ENCODE peak calls at places on chromosomes 16 and 17, in five cellular contexts. A is Peyer's patch, B is body of pancreas, J is stomach, E is upper lobe of left lung. O is an unnamed sample.

GRCh38 chr17:31857920-31858646 is 961 bp downstream of the COPRS start:
- DNase-seq in A (no peak), B (no peak), J (no peak), E (no peak), O (no peak)

GRCh38 chr17:37774508-37774907 is 29.6 kb upstream of the HNF1B start:
- DNase-seq in A (peak; percentile 40), B (no peak), J (no peak), E (no peak), O (no peak)

GRCh38 chr17:82110298-82110697 is 12.3 kb upstream of the FASN start:
- DNase-seq in A (no peak), B (no peak), J (no peak), E (no peak), O (no peak)

GRCh38 chr16:4347765-4348509 is 3.2 kb downstream of the PAM16 start:
- DNase-seq in A (no peak), B (no peak), J (peak; percentile 51), E (no peak), O (no peak)

GRCh38 chr17:7383371-7383741 is 2.5 kb downstream of the TNK1 start:
- DNase-seq in A (no peak), B (no peak), J (no peak), E (peak; percentile 51), O (no peak)

GRCh38 chr16:56019274-56019673 is 144.1 kb upstream of the CES5A start:
- DNase-seq in A (no peak), B (no peak), J (no peak), E (no peak), O (no peak)

GRCh38 chr17:4127555-4127954 is 15.3 kb downstream of the ZZEF1 start:
- DNase-seq in A (no peak), B (no peak), J (no peak), E (no peak), O (no peak)

GRCh38 chr17:16100737-16101400 is 101.2 kb downstream of the TTC19 start:
- DNase-seq in A (no peak), B (no peak), J (peak; percentile 29), E (no peak), O (no peak)

GRCh38 chr17:80204626-80205468 is 15.3 kb downstream of the SGSH start:
- DNase-seq in A (no peak), B (no peak), J (no peak), E (peak; percentile 74), O (no peak)

DNA sequence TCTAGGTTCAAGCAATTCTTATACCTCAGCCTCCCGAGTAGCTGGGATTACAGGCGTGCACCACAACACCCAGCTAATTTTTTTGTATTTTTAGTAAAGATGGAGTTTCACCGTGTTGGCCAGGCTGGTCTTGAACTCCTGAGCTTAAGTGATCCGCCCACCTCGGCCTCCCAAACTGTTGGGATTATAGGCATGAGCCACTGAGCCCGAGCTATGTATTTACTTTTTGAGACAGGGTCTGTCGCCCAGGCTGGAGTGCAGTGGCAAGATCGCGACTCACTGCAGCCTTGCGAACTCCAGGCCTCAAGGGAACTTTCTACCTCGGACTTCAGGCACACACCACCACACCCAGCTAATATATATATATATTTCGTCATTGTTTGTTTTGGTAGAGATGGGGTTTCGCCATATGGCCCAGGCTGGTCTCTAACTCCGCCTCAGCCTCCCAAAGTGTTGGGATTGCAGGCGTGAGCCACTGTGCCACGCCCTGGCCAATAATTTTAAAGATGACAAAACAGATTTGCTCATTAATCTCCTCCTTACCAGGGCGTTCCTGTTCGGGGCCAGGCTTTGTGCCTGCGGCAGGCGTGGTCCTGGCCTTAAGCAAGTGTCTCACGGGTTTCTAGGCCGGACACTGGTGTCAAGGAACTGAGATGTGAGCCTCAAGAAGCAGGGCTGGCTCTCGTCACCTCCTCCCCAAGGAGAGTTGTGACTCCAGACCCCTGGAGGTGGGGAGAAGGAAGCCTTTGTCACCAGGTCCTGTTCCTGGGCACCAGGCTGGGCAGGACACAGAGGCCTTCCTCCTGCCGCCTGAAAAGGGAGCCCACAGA is 4.3 kb upstream of the NPW start:
- DNase-seq in A (no peak), B (no peak), J (peak; percentile 61), E (peak; percentile 64), O (no peak)
- TF ChIP-seq POLR2A in A (no peak), B (no peak), J (no peak), E (peak; percentile 15), O (no peak)

GRCh38 chr17:1486802-1487695 is 5.4 kb downstream of the MYO1C start:
- DNase-seq in A (peak; percentile 78), B (peak; percentile 56), J (peak; percentile 90), E (peak; percentile 95), O (peak; percentile 88)
- H3K4me3 ChIP-seq in A (peak overlapping the region; percentile 88), B (no peak overlapping the region), J (peak overlapping the region; percentile 72), E (peak overlapping the region; percentile 84), O (no peak overlapping the region)

DNA sequence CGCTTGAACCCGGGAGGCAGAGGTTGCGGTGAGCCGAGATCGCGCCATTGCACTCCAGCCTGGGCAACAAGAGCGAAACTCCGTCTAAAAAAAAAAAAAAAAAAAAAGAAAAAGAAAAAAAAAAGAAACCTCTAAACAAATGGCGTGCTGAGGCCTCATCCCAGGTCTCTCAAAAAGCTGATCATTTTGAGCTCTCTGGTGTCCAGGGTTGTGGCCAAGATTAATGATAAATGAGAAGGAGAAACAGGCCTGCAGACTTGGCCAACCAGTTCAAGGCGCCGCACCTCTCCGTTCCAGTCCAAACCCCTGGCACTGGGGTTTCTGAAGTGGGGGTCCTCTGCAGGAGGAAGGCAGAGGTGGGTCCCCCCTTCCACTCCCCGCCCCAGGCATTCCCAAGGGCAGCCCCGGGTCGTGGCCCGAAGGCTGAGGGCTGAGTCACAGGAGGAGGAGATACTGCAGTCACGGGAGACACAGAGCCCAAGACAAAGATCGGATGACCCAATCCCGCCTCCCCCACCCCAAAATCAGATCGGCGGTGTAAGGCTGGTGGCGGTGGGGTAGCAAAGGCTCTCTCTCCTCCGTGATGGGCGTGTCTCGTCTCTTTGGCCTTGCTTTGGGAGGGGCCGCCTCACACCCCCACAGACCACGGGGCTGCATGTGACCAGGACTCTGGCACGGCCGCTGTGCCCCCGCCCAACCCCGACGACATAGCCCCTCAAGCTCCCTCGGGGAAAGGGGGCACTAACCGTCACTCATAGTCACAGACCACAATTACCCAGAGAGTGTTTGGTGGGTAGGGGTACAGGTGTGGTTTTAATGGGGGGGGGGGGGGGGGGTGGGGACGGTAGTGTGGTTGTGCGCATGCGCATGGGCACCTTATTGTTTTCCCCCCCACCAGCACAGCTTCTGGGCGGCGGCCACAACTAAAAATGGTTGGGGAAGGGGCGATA is 1.1 kb downstream of the VAT1 start:
- DNase-seq in A (peak; percentile 51), B (peak; percentile 55), J (peak; percentile 34), E (peak; percentile 90), O (peak; percentile 87)
- TF ChIP-seq POLR2A in A (no peak), B (peak; percentile 18), J (no peak), E (peak; percentile 30), O (no peak)

GRCh38 chr17:18185832-18186231 is 2.2 kb downstream of the ALKBH5 start:
- DNase-seq in A (no peak), B (peak; percentile 26), J (no peak), E (no peak), O (no peak)

GRCh38 chr17:18186271-18186982 is 2.8 kb downstream of the ALKBH5 start:
- DNase-seq in A (no peak), B (no peak), J (no peak), E (no peak), O (no peak)

GRCh38 chr17:18190629-18191028 is 7.0 kb downstream of the ALKBH5 start:
- DNase-seq in A (no peak), B (no peak), J (no peak), E (no peak), O (no peak)

GRCh38 chr17:18187226-18187625 is 3.6 kb downstream of the ALKBH5 start:
- DNase-seq in A (no peak), B (no peak), J (no peak), E (no peak), O (no peak)

DNA sequence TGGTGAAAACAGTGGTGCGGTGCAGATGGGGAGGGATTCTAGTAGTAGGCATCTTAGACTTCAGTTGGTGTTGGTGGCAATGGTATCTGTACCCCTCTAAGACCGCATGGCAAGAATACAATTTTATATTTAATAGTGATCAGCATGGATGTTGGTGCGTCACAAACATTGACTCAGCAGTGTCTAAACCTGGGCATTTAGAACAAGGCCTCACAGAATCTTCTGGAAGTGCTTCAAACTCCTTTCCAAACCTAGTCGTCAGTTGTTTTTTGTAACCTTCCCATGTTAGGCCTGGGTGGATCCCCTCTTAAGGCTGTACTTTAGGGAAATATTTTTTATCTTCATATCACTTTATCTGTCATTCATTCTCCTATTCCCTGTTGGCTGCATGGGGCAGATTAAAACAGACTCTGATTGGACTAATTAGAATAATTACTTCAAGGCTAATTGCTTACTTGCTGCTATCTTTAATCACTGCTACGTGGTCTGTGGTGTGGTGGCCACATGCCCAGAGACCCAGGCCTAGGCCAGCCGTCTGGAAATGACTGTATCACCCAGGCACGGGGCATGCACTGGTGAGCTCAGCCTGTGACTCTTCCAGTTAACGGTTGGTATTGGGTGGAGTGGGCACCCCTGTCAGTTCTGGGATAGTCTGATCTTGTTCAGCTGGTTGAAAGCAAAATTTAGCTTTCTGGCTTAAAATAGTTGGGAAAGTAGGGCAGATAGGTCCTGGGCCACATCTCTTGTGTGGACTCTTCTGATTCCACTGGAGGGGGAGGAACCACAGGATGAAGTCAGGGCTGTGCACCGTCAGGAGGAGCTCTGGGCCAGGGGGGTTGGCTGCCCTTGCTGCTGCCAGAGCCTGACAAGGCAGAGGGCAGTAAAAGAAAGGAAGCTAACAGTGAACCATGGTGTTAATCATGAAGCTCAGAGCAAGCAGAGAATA is 4.5 kb downstream of the ALKBH5 start:
- DNase-seq in A (no peak), B (no peak), J (no peak), E (no peak), O (no peak)
- H3K4me3 ChIP-seq in A (peak overlapping the region; percentile 89), B (no peak overlapping the region), J (peak overlapping the region; percentile 97), E (peak overlapping the region; percentile 88), O (no peak overlapping the region)

DNA sequence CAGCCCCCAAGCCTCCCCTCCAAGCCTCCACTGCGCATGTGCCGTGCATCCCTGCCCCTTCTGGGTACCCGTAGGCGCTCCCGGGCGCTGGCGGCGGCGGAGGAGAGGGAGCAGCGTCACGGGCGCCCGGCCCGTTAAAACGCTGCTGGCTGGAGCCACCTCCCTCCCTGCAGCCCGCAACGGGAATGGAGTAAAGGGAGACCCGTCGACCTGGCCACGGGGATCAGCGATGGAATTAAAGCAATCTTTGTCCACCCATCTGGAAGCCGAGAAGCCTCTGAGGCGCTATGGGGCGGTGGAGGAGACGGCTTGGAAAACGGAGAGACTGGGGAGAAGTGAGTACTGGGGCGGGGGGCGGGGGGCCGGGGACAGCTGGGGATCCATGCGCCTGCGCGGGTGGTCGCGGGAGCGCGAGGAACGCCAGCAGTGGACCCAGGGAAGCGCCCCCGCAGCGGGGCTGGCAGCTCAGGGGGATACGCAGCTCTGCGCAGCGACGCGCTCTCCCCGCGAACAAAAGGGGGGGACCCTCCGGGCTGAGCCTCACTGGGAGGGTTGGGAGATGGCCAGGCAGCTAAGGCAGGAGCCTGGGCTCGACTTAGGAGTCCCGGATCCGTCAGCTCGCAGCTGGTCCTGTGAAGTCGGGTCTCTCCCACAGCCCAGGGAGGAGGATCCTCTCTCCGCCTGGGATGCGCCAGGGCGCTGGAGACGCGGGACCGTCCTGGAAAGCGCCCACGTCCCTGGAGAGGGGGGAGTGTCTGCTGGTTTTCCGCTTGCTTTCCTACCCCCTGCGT is at the start of gene BMERB1:
- DNase-seq in A (no peak), B (peak; percentile 71), J (peak; percentile 59), E (peak; percentile 89), O (no peak)
- TF ChIP-seq POLR2A in A (no peak), B (peak; percentile 66), J (no peak), E (peak; percentile 30), O (no peak)

GRCh38 chr16:67481561-67482259 is 753 bp upstream of the ATP6V0D1 start:
- DNase-seq in A (peak; percentile 38), B (peak; percentile 57), J (peak; percentile 56), E (no peak), O (peak; percentile 51)
- H3K4me3 ChIP-seq in A (peak overlapping the region; percentile 91), B (peak overlapping the region; percentile 3), J (peak overlapping the region; percentile 94), E (peak overlapping the region; percentile 93), O (peak overlapping the region; percentile 26)

O was measured in lower leg skin.